ENCODE peak calls at places on chromosomes 16 and 17, in ten cellular contexts. S is EH; Q is A549; R is ecto neural progenitor cell; T is uterus; I is substantia nigra; H is HCEC 1CT; G is activated naive CD4-positive, alpha-beta T cell treated with anti-CD3 and anti-CD28 coated beads for 36 hours; J is HTR-8/SVneo; P is left cardiac atrium. O is an unnamed sample.

GRCh38 chr17:67157732-67158639 is 87.0 kb downstream of the HELZ start:
- DNase-seq in J (peak; percentile 77), S (peak; percentile 53), T (no peak), Q (peak; percentile 71), I (no peak), P (no peak), H (peak; percentile 56), G (no peak), R (no peak), O (no peak)

GRCh38 chr16:55759983-55760664 is 72.8 kb downstream of the CES1 start:
- DNase-seq in H (peak; percentile 32), J (no peak), T (no peak), R (peak; percentile 70), S (peak; percentile 9), I (no peak), P (no peak), Q (no peak), G (no peak), O (no peak)

GRCh38 chr16:72936408-72936807 is 111.5 kb downstream of the ZFHX3 start:
- DNase-seq in G (no peak), Q (no peak), J (no peak), T (no peak), H (no peak), P (no peak), I (no peak), S (no peak), R (no peak), O (no peak)

GRCh38 chr16:1348441-1348840 is 3.2 kb downstream of the TSR3 start:
- DNase-seq in R (no peak), H (no peak), Q (no peak), T (no peak), G (no peak), J (no peak), S (no peak), P (no peak), I (no peak), O (no peak)

GRCh38 chr17:8365143-8365542 is 11.4 kb downstream of the KRABD2 start:
- DNase-seq in R (no peak), H (peak; percentile 17), Q (no peak), G (no peak), S (peak; percentile 56), J (no peak), T (peak; percentile 33), I (no peak), P (no peak), O (no peak)

GRCh38 chr16:138049-138417 is 440 bp downstream of the NPRL3 start:
- DNase-seq in P (no peak), J (no peak), I (peak; percentile 5), R (peak; percentile 82), T (peak; percentile 23), Q (no peak), S (peak; percentile 20), G (peak; percentile 22), H (no peak), O (no peak)

GRCh38 chr17:75346906-75347305 is 57.7 kb upstream of the SLC25A19 start:
- DNase-seq in J (peak; percentile 42), R (peak; percentile 64), S (peak; percentile 23), P (no peak), T (no peak), I (no peak), H (no peak), Q (no peak), G (peak; percentile 47), O (no peak)

GRCh38 chr17:13947499-13947898 is 121.8 kb upstream of the COX10 start:
- DNase-seq in Q (no peak), P (no peak), G (no peak), R (no peak), I (no peak), J (no peak), H (no peak), S (peak; percentile 28), T (no peak), O (no peak)

GRCh38 chr16:71930993-71931392 is 35.7 kb downstream of the IST1 start:
- DNase-seq in Q (no peak), P (no peak), G (no peak), H (no peak), T (no peak), I (no peak), J (no peak), R (no peak), S (no peak), O (no peak)

GRCh38 chr17:28938552-28938951 is 12.8 kb downstream of the PHF12 start:
- DNase-seq in J (no peak), H (no peak), T (no peak), R (no peak), G (no peak), Q (no peak), P (peak; percentile 26), I (peak; percentile 20), S (no peak), O (no peak)

GRCh38 chr16:1296688-1297412 is 12.6 kb upstream of the UBE2I start:
- DNase-seq in H (peak; percentile 80), Q (peak; percentile 80), I (no peak), G (peak; percentile 50), P (no peak), R (no peak), T (no peak), S (peak; percentile 66), J (no peak), O (no peak)

GRCh38 chr17:65413390-65413789 is 148.1 kb downstream of the AXIN2 start:
- DNase-seq in Q (no peak), P (no peak), H (no peak), T (no peak), R (no peak), J (no peak), I (no peak), G (no peak), S (no peak), O (no peak)

GRCh38 chr17:15944720-15945492 is at the start of gene ADORA2B:
- DNase-seq in J (peak; percentile 93), H (peak; percentile 74), I (no peak), Q (peak; percentile 75), G (peak; percentile 54), R (peak; percentile 90), S (peak; percentile 78), T (no peak), P (peak; percentile 68), O (no peak)

GRCh38 chr17:17605083-17605746 is 13.7 kb upstream of the PEMT start:
- DNase-seq in S (no peak), P (no peak), Q (no peak), R (no peak), I (no peak), H (no peak), G (no peak), T (no peak), J (no peak), O (no peak)

GRCh38 chr16:23072769-23073549 is 76.3 kb downstream of the USP31 start:
- DNase-seq in Q (peak; percentile 59), G (no peak), P (no peak), J (no peak), H (peak; percentile 28), R (no peak), S (peak; percentile 52), I (no peak), T (no peak), O (no peak)

GRCh38 chr17:55487727-55488436 is 23.4 kb downstream of the SMIM36 start:
- DNase-seq in I (no peak), T (no peak), R (no peak), G (no peak), J (no peak), H (peak; percentile 5), S (no peak), Q (peak; percentile 19), P (no peak), O (no peak)

GRCh38 chr17:691423-691822 is 23.2 kb downstream of the VPS53 start:
- DNase-seq in I (no peak), R (no peak), P (no peak), Q (peak; percentile 32), T (no peak), G (no peak), S (peak; percentile 93), J (no peak), H (peak; percentile 84), O (no peak)

GRCh38 chr17:43945074-43945824 is 3.0 kb upstream of the PPY start:
- DNase-seq in J (no peak), T (no peak), I (no peak), R (no peak), Q (no peak), H (peak; percentile 20), S (peak; percentile 75), P (no peak), G (no peak), O (no peak)

GRCh38 chr16:53773881-53774280 is 69.9 kb downstream of the FTO start:
- DNase-seq in H (no peak), T (no peak), G (no peak), P (no peak), R (no peak), Q (no peak), I (no peak), S (peak; percentile 29), J (no peak), O (no peak)

GRCh38 chr17:17538417-17539391 is 42.5 kb upstream of the RASD1 start:
- DNase-seq in H (no peak), G (no peak), T (no peak), R (no peak), Q (peak; percentile 89), P (no peak), S (peak; percentile 12), J (no peak), I (no peak), O (no peak)

GRCh38 chr17:74868908-74869255 is 3.9 kb downstream of the FDXR start:
- DNase-seq in I (no peak), H (no peak), Q (no peak), P (no peak), S (no peak), T (no peak), J (no peak), G (no peak), R (no peak), O (no peak)

GRCh38 chr17:2427215-2427614 is 26.4 kb upstream of the MNT start:
- DNase-seq in Q (no peak), H (no peak), P (no peak), J (no peak), G (no peak), T (no peak), S (no peak), R (no peak), I (no peak), O (no peak)

GRCh38 chr17:57092171-57092570 is 7.1 kb downstream of the AKAP1 start:
- DNase-seq in H (no peak), P (no peak), Q (no peak), T (peak; percentile 57), I (no peak), R (no peak), J (no peak), S (peak; percentile 55), G (no peak), O (no peak)

GRCh38 chr17:74116087-74116717 is 87.3 kb upstream of the RPL38 start:
- DNase-seq in G (no peak), S (peak; percentile 3), I (no peak), Q (no peak), P (no peak), R (no peak), T (no peak), H (no peak), J (no peak), O (no peak)

GRCh38 chr17:28720247-28720996 is 637 bp downstream of the RPL23A start:
- DNase-seq in G (peak; percentile 49), J (no peak), S (no peak), P (no peak), Q (no peak), R (no peak), H (no peak), I (no peak), T (no peak), O (no peak)

O was measured in tibial nerve.